ENCODE peak calls at places on chromosomes 5 and 9, in four cellular contexts. P, D, W and H are unnamed samples.

GRCh38 chr9:117546894-117547293 is 132.0 kb upstream of the ASTN2 start:
- DNase-seq in P (peak), D (no peak), W (no peak), H (no peak)

GRCh38 chr5:134171972-134172371 is 4.8 kb downstream of the SKP1 start:
- DNase-seq in P (no peak), D (no peak), W (no peak), H (no peak)

GRCh38 chr5:38756068-38756467 is 89.7 kb upstream of the OSMR start:
- DNase-seq in P (no peak), D (no peak), W (no peak), H (no peak)

GRCh38 chr5:74798977-74799911 is 32.2 kb downstream of the NSA2 start:
- DNase-seq in P (no peak), D (no peak), W (no peak), H (no peak)

GRCh38 chr9:37085233-37085632 is 35.1 kb upstream of the ZCCHC7 start:
- DNase-seq in P (no peak), D (no peak), W (no peak), H (no peak)

GRCh38 chr9:5799314-5799713 is 33.6 kb downstream of the ERMP1 start:
- DNase-seq in P (peak), D (no peak), W (no peak), H (no peak)

GRCh38 chr5:108735790-108736189 is 11.9 kb upstream of the FER start:
- DNase-seq in P (no peak), D (no peak), W (no peak), H (no peak)

GRCh38 chr5:5416733-5417132 is 5.7 kb upstream of the ICE1 start:
- DNase-seq in P (no peak), D (no peak), W (no peak), H (no peak)

GRCh38 chr9:136441681-136442245 is 2.1 kb upstream of the INPP5E start:
- DNase-seq in P (no peak), D (no peak), W (no peak), H (no peak)

GRCh38 chr5:158470764-158471163 is 611.8 kb upstream of the CLINT1 start:
- DNase-seq in P (no peak), D (no peak), W (no peak), H (no peak)

GRCh38 chr5:111735829-111736228 is 21.2 kb downstream of the NREP start:
- DNase-seq in P (peak), D (no peak), W (no peak), H (no peak)

GRCh38 chr5:23027341-23027740 is 174.2 kb upstream of the CDH12 start:
- DNase-seq in P (no peak), D (no peak), W (no peak), H (no peak)

GRCh38 chr5:108884736-108885135 is 137.0 kb downstream of the FER start:
- DNase-seq in P (no peak), D (no peak), W (no peak), H (no peak)

GRCh38 chr5:150137997-150138396 is 17.6 kb downstream of the PDGFRB start:
- DNase-seq in P (no peak), D (no peak), W (no peak), H (no peak)

GRCh38 chr5:154477382-154478223 is 424 bp downstream of the HAND1 start:
- DNase-seq in P (peak), D (no peak), W (no peak), H (no peak)

GRCh38 chr5:94409440-94409839 is 209.0 kb downstream of the KIAA0825 start:
- DNase-seq in P (no peak), D (no peak), W (no peak), H (no peak)

GRCh38 chr5:57538341-57538955 is 55.8 kb upstream of the ACTBL2 start:
- DNase-seq in P (no peak), D (no peak), W (no peak), H (no peak)

GRCh38 chr9:95852059-95853032 is 23.1 kb upstream of the ERCC6L2 start:
- DNase-seq in P (no peak), D (no peak), W (no peak), H (no peak)

GRCh38 chr9:5468850-5469249 is 18.5 kb downstream of the CD274 start:
- DNase-seq in P (no peak), D (no peak), W (no peak), H (no peak)

GRCh38 chr9:136599811-136600660 is 54.2 kb upstream of the NOTCH1 start:
- DNase-seq in P (no peak), D (no peak), W (no peak), H (no peak)

GRCh38 chr9:120066315-120066714 is 513.7 kb downstream of the CDK5RAP2 start:
- DNase-seq in P (no peak), D (no peak), W (no peak), H (no peak)